ENCODE peak calls at places on chromosomes 2 and 18, in seven cellular contexts. P is fibroblast of the aortic adventitia, F is HCT116, Y is hepatocyte, S is SK-N-SH, A is transverse colon, K is heart left ventricle. T is an unnamed sample.

GRCh38 chr18:46370898-46371297 is 266.7 kb downstream of the HAUS1 start:
- DNase-seq in K (no peak), F (no peak), Y (no peak), P (no peak), A (no peak), S (no peak), T (no peak)

GRCh38 chr2:136319227-136319626 is 201.3 kb upstream of the CXCR4 start:
- DNase-seq in K (no peak), F (no peak), A (no peak), P (no peak), S (no peak), Y (no peak), T (no peak)

GRCh38 chr18:26655614-26656400 is 107.5 kb upstream of the KCTD1 start:
- DNase-seq in S (peak; percentile 81), P (peak; percentile 35), Y (peak; percentile 77), F (no peak), A (peak; percentile 46), K (peak; percentile 53), T (peak; percentile 68)

GRCh38 chr2:10264506-10265327 is 38.0 kb upstream of the HPCAL1 start:
- DNase-seq in P (no peak), A (peak; percentile 4), K (no peak), S (no peak), F (no peak), Y (no peak), T (peak; percentile 75)

GRCh38 chr2:113173563-113174368 is at the start of gene PSD4:
- DNase-seq in S (no peak), F (no peak), K (peak; percentile 65), Y (no peak), A (peak; percentile 82), P (no peak), T (no peak)

GRCh38 chr2:173680574-173680973 is 284.6 kb downstream of the SP3 start:
- DNase-seq in A (no peak), F (no peak), K (no peak), P (peak; percentile 22), Y (no peak), S (no peak), T (no peak)

GRCh38 chr2:152098033-152098797 is 629 bp downstream of the CACNB4 start:
- DNase-seq in S (peak; percentile 69), P (no peak), K (peak; percentile 38), A (peak; percentile 19), F (no peak), Y (peak; percentile 51), T (no peak)

GRCh38 chr2:205462681-205463345 is 219.5 kb upstream of the NRP2 start:
- DNase-seq in P (no peak), A (no peak), K (no peak), Y (no peak), S (no peak), F (no peak), T (no peak)

GRCh38 chr2:221895366-221896121 is 323.4 kb upstream of the EPHA4 start:
- DNase-seq in Y (no peak), K (no peak), P (peak; percentile 25), F (no peak), A (no peak), S (no peak), T (no peak)

GRCh38 chr2:39631715-39632114 is 34.0 kb upstream of the TMEM178A start:
- DNase-seq in A (no peak), S (no peak), Y (peak; percentile 51), P (peak; percentile 99), F (no peak), K (peak; percentile 21), T (no peak)

GRCh38 chr2:88753833-88754584 is 62.5 kb downstream of the RPIA start:
- DNase-seq in S (no peak), F (no peak), Y (no peak), A (no peak), P (no peak), K (no peak), T (no peak)

GRCh38 chr18:13112982-13113381 is 105.6 kb upstream of the LDLRAD4 start:
- DNase-seq in F (peak; percentile 2), K (peak; percentile 83), P (peak; percentile 14), S (peak; percentile 84), A (peak; percentile 47), Y (peak; percentile 81), T (peak; percentile 93)

GRCh38 chr2:212451786-212452200 is 86.8 kb downstream of the ERBB4 start:
- DNase-seq in Y (peak; percentile 5), A (no peak), P (peak; percentile 80), F (peak; percentile 19), K (no peak), S (no peak), T (no peak)

GRCh38 chr2:63842149-63843061 is 709 bp downstream of the UGP2 start:
- DNase-seq in K (no peak), F (no peak), A (peak; percentile 60), P (peak; percentile 81), S (peak; percentile 11), Y (peak; percentile 70), T (no peak)

GRCh38 chr2:128732976-128733431 is 414.3 kb upstream of the HS6ST1 start:
- DNase-seq in K (no peak), Y (peak; percentile 73), P (peak; percentile 79), S (no peak), F (no peak), A (no peak), T (no peak)

GRCh38 chr2:231715988-231716616 is 7.8 kb downstream of the PTMA start:
- DNase-seq in K (no peak), Y (no peak), S (no peak), F (no peak), P (peak; percentile 58), A (no peak), T (no peak)

GRCh38 chr2:16773080-16773713 is 107.6 kb upstream of the CYRIA start:
- DNase-seq in A (no peak), Y (peak; percentile 77), F (peak; percentile 36), S (peak; percentile 67), P (peak; percentile 43), K (no peak), T (peak; percentile 74)

GRCh38 chr2:40666438-40666837 is 214.5 kb upstream of the SLC8A1 start:
- DNase-seq in F (no peak), K (no peak), P (no peak), A (no peak), Y (no peak), S (no peak), T (no peak)

GRCh38 chr2:205683179-205683978 is 1.1 kb downstream of the NRP2 start:
- DNase-seq in F (no peak), S (no peak), A (no peak), P (peak; percentile 88), Y (no peak), K (no peak), T (no peak)

GRCh38 chr2:117921520-117921919 is 92.3 kb downstream of the CCDC93 start:
- DNase-seq in A (no peak), Y (no peak), K (no peak), F (no peak), S (no peak), P (no peak), T (no peak)

GRCh38 chr2:223723954-223724411 is 113.4 kb downstream of the AP1S3 start:
- DNase-seq in A (no peak), Y (no peak), S (no peak), F (no peak), K (no peak), P (no peak), T (no peak)

GRCh38 chr2:42190191-42190590 is 21.0 kb downstream of the EML4 start:
- DNase-seq in P (no peak), F (no peak), S (no peak), K (no peak), A (no peak), Y (no peak), T (no peak)

GRCh38 chr2:113236367-113237159 is 42.2 kb downstream of the PAX8 start:
- DNase-seq in A (no peak), F (no peak), K (no peak), S (no peak), Y (no peak), P (no peak), T (no peak)

GRCh38 chr2:189613077-189613636 is 32.6 kb upstream of the SLC40A1 start:
- DNase-seq in K (peak; percentile 44), P (peak; percentile 98), F (no peak), S (no peak), A (no peak), Y (peak; percentile 75), T (no peak)

GRCh38 chr2:210226186-210226585 is 939 bp upstream of the ACADL start:
- DNase-seq in P (no peak), K (no peak), F (no peak), S (no peak), A (no peak), Y (no peak), T (no peak)
- H3K4me3 ChIP-seq in P (no peak overlapping the region), K (no peak overlapping the region), F (no peak overlapping the region), S (no peak overlapping the region), A (no peak overlapping the region), Y (no peak overlapping the region), T (no peak overlapping the region)

DNA sequence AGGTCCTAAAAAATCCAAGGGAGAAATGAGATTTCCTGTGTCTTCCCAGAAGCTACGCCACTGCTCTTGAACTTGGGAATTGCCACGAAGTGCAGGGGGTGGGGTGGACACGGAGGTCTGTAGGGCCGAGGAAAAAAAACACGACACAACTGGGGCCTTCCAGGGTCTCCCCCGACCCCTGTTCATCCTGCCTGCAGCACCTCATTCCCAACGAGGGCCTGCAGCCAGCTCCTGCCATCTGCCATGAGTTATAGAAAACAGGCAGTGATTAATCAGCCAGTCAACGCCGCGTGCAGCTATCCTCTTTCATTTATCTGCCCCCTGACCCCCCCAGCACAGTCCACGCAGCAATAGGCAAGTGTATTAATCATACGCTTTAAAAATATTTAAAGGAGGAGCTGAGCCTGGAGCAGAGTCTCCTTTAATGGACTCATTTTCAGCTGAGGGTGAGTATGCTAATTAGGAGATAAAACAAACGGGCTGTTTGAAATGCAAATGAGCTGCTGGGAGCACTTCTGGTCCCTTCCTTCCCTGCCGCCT is 209.9 kb downstream of the TFCP2L1 start:
- DNase-seq in F (peak; percentile 95), K (no peak), Y (peak; percentile 64), A (peak; percentile 18), P (peak; percentile 86), S (peak; percentile 80), T (peak; percentile 82)
- H3K4me3 ChIP-seq in F (no peak overlapping the region), K (no peak overlapping the region), Y (no peak overlapping the region), A (no peak overlapping the region), P (no peak overlapping the region), S (no peak overlapping the region), T (peak overlapping the region; percentile 39)

DNA sequence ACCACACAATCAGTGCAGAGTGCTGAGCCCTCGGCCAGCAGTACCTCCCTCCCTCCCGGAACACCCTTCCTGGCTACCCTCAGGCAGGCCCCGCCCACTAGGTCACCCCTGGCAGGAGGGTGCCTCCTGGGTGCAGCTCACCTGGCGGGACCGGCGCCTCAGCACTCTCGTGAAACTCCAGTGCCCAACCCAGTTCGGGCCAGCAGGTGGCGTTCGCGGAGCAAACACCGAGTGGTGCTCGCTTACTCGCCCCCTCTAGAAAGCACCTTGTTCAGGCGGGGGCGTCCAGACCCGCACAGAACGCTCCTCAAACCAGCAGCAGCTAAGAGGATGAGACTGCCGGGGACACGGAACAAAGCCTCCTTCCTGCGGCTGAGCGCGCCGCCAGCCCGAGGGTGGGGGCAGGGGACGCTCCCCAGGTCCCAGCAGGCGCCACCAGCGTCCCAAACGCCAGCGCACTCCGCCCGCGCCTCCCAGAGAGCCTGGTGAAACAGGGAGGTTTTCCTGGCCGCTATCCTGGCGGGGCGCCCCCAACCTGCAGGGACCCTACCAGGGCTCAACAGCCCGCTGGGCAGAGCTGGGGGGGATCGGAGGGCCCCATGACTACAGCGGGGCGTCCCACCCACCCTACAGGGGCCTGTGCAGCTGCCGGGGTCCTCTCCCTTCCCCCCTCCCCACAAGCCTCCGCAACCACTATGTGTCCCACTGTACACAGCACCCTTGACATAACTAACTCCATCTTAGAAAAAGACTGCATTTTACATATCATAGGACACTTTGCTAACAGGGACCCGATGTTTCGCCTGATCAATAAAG is 44.7 kb downstream of the MRPS5 start:
- DNase-seq in K (peak; percentile 58), Y (peak; percentile 87), F (peak; percentile 63), P (peak; percentile 41), S (peak; percentile 84), A (peak; percentile 87), T (peak; percentile 94)
- H3K4me3 ChIP-seq in K (peak overlapping the region; percentile 41), Y (peak overlapping the region; percentile 82), F (peak overlapping the region; percentile 50), P (peak overlapping the region; percentile 65), S (peak overlapping the region; percentile 51), A (peak overlapping the region; percentile 3), T (peak overlapping the region; percentile 66)

GRCh38 chr2:71417300-71418202 is 35.8 kb upstream of the DYSF start:
- DNase-seq in P (no peak), K (no peak), F (peak; percentile 10), S (no peak), A (no peak), Y (peak; percentile 6), T (no peak)
- H3K4me3 ChIP-seq in P (no peak overlapping the region), K (peak overlapping the region; percentile 35), F (peak overlapping the region; percentile 48), S (no peak overlapping the region), A (no peak overlapping the region), Y (peak overlapping the region; percentile 50), T (no peak overlapping the region)